ENCODE peak calls at places on chromosomes 13 and 19, in eight cellular contexts. V is fibroblast of mammary gland; S is kidney; L is CD4-positive, alpha-beta memory T cell; U is stimulated activated CD4-positive, alpha-beta T cell treated with anti-CD3 and anti-CD28 coated beads, Interleukin-12 subunit alpha, Interleukin-12 subunit beta, amount 100 ng/mL, for 24 hours; F is head of caudate nucleus; B is H9; D is nephron progenitor cell. I is an unnamed sample.

GRCh38 chr19:39030854-39031367 is 1.4 kb downstream of the FBXO27 start:
- DNase-seq in V (no peak), S (no peak), L (no peak), U (no peak), F (no peak), B (no peak), D (no peak), I (no peak)

GRCh38 chr19:17097593-17098126 is 22.1 kb downstream of the MYO9B start:
- DNase-seq in V (peak; percentile 71), S (no peak), L (no peak), U (no peak), F (no peak), B (no peak), D (no peak), I (peak; percentile 36)

GRCh38 chr13:26558074-26558805 is 757 bp downstream of the WASF3 start:
- DNase-seq in V (peak; percentile 18), S (peak; percentile 83), L (no peak), U (no peak), F (peak; percentile 51), B (no peak), D (peak; percentile 46), I (no peak)

GRCh38 chr19:38023661-38024574 is 116.9 kb downstream of the SIPA1L3 start:
- DNase-seq in V (no peak), S (no peak), L (no peak), U (no peak), F (no peak), B (no peak), D (no peak), I (no peak)

GRCh38 chr19:5184930-5185329 is 155.7 kb downstream of the PTPRS start:
- DNase-seq in V (no peak), S (peak; percentile 6), L (no peak), U (no peak), F (no peak), B (no peak), D (no peak), I (no peak)

GRCh38 chr13:40230833-40231266 is 435.6 kb downstream of the FOXO1 start:
- DNase-seq in V (peak; percentile 78), S (no peak), L (no peak), U (no peak), F (no peak), B (no peak), D (no peak), I (no peak)

GRCh38 chr13:112447761-112448603 is 71.8 kb downstream of the SPACA7 start:
- DNase-seq in V (no peak), S (peak; percentile 57), L (no peak), U (no peak), F (no peak), B (peak; percentile 22), D (no peak), I (no peak)

GRCh38 chr13:50053844-50054243 is 38.6 kb downstream of the KCNRG start:
- DNase-seq in V (no peak), S (no peak), L (no peak), U (no peak), F (no peak), B (no peak), D (no peak), I (no peak)

GRCh38 chr13:44411841-44412240 is 38.2 kb downstream of the SERP2 start:
- DNase-seq in V (no peak), S (no peak), L (no peak), U (no peak), F (no peak), B (no peak), D (no peak), I (no peak)

GRCh38 chr13:35978607-35979316 is 152.4 kb downstream of the DCLK1 start:
- DNase-seq in V (peak; percentile 84), S (no peak), L (peak; percentile 0), U (no peak), F (no peak), B (no peak), D (peak; percentile 55), I (peak; percentile 57)

GRCh38 chr19:875265-875879 is 15.9 kb downstream of the CFD start:
- DNase-seq in V (no peak), S (no peak), L (no peak), U (no peak), F (no peak), B (no peak), D (no peak), I (no peak)

GRCh38 chr13:24671367-24672117 is 8.7 kb upstream of the ATP12A start:
- DNase-seq in V (peak; percentile 85), S (no peak), L (peak; percentile 12), U (no peak), F (peak; percentile 42), B (peak; percentile 61), D (no peak), I (no peak)

GRCh38 chr13:50386527-50387123 is 371.4 kb downstream of the KCNRG start:
- DNase-seq in V (peak; percentile 46), S (no peak), L (no peak), U (no peak), F (peak; percentile 42), B (no peak), D (peak; percentile 30), I (no peak)

GRCh38 chr13:31043891-31044657 is 111.6 kb downstream of the TEX26 start:
- DNase-seq in V (peak; percentile 82), S (peak; percentile 91), L (peak; percentile 78), U (peak; percentile 78), F (peak; percentile 90), B (peak; percentile 87), D (peak; percentile 82), I (peak; percentile 61)

GRCh38 chr13:35994131-35994966 is 136.8 kb downstream of the DCLK1 start:
- DNase-seq in V (peak; percentile 96), S (no peak), L (no peak), U (no peak), F (no peak), B (no peak), D (no peak), I (no peak)

GRCh38 chr13:74135306-74136088 is 1.3 kb upstream of the KLF12 start:
- DNase-seq in V (peak; percentile 66), S (peak; percentile 92), L (peak; percentile 48), U (peak; percentile 17), F (peak; percentile 53), B (peak; percentile 76), D (peak; percentile 85), I (peak; percentile 66)

GRCh38 chr19:56099638-56100539 is 21.2 kb downstream of the ZNF787 start:
- DNase-seq in V (no peak), S (no peak), L (no peak), U (no peak), F (no peak), B (no peak), D (no peak), I (no peak)

GRCh38 chr19:41588497-41589209 is 12.7 kb downstream of the CEACAM21 start:
- DNase-seq in V (peak; percentile 14), S (no peak), L (no peak), U (no peak), F (no peak), B (no peak), D (peak; percentile 67), I (no peak)

GRCh38 chr19:57708641-57709354 is at the start of gene ZNF154:
- DNase-seq in V (peak; percentile 50), S (peak; percentile 71), L (peak; percentile 44), U (no peak), F (peak; percentile 81), B (peak; percentile 91), D (peak; percentile 30), I (no peak)

GRCh38 chr19:18488838-18489626 is 32.8 kb downstream of the ELL start:
- DNase-seq in V (no peak), S (no peak), L (no peak), U (no peak), F (peak; percentile 81), B (peak; percentile 78), D (peak; percentile 70), I (no peak)

GRCh38 chr19:41696402-41697197 is 8.5 kb upstream of the CEACAM7 start:
- DNase-seq in V (no peak), S (no peak), L (no peak), U (no peak), F (no peak), B (peak; percentile 35), D (peak; percentile 10), I (no peak)

GRCh38 chr13:52969373-52969772 is 59.2 kb upstream of the OLFM4 start:
- DNase-seq in V (no peak), S (no peak), L (no peak), U (no peak), F (peak; percentile 42), B (no peak), D (no peak), I (no peak)

GRCh38 chr13:95181586-95181985 is 119.7 kb downstream of the ABCC4 start:
- DNase-seq in V (no peak), S (no peak), L (no peak), U (no peak), F (no peak), B (no peak), D (no peak), I (no peak)

GRCh38 chr13:66887088-66887487 is 343.0 kb downstream of the PCDH9 start:
- DNase-seq in V (peak; percentile 41), S (no peak), L (no peak), U (no peak), F (no peak), B (no peak), D (no peak), I (no peak)

GRCh38 chr19:12800873-12801465 is 631 bp downstream of the PRDX2 start:
- DNase-seq in V (no peak), S (peak; percentile 77), L (no peak), U (no peak), F (peak; percentile 63), B (peak; percentile 45), D (peak; percentile 66), I (no peak)

GRCh38 chr19:46955114-46955812 is 64.4 kb upstream of the NPAS1 start:
- DNase-seq in V (peak; percentile 41), S (no peak), L (peak; percentile 68), U (no peak), F (no peak), B (no peak), D (no peak), I (no peak)

GRCh38 chr13:101514695-101515275 is 62.3 kb downstream of the ITGBL1 start:
- DNase-seq in V (peak; percentile 80), S (no peak), L (peak; percentile 34), U (no peak), F (no peak), B (no peak), D (peak; percentile 8), I (no peak)

GRCh38 chr13:90084684-90085290 is 1262.7 kb upstream of the MIR17HG start:
- DNase-seq in V (peak; percentile 27), S (no peak), L (no peak), U (no peak), F (no peak), B (no peak), D (no peak), I (no peak)

GRCh38 chr19:50238043-50238442 is 34.6 kb downstream of the MYH14 start:
- DNase-seq in V (no peak), S (no peak), L (no peak), U (no peak), F (no peak), B (no peak), D (no peak), I (no peak)

GRCh38 chr13:110646442-110647364 is 31.4 kb downstream of the NAXD start:
- DNase-seq in V (no peak), S (peak; percentile 66), L (no peak), U (no peak), F (no peak), B (no peak), D (no peak), I (peak; percentile 77)

GRCh38 chr13:27644302-27644701 is 22.6 kb downstream of the POLR1D start:
- DNase-seq in V (peak; percentile 94), S (no peak), L (no peak), U (no peak), F (no peak), B (no peak), D (no peak), I (no peak)

GRCh38 chr13:46893820-46894533 is 2.9 kb downstream of the HTR2A start:
- DNase-seq in V (peak; percentile 55), S (peak; percentile 82), L (peak; percentile 43), U (peak; percentile 46), F (peak; percentile 85), B (peak; percentile 78), D (peak; percentile 85), I (peak; percentile 47)

GRCh38 chr19:18477042-18477760 is 39.3 kb upstream of the ISYNA1 start:
- DNase-seq in V (no peak), S (no peak), L (no peak), U (no peak), F (no peak), B (no peak), D (no peak), I (no peak)